ENCODE peak calls at places on chromosome 15, in eight cellular contexts. S, V, X, Y, U, Q, O and G are unnamed samples.

GRCh38 chr15:95812491-95812890 is 518.0 kb upstream of the NR2F2 start:
- DNase-seq in S (no peak), V (no peak), X (no peak), Y (no peak), U (no peak), Q (no peak), O (peak; percentile 58), G (no peak)

GRCh38 chr15:43974852-43975251 is 148.1 kb downstream of the WDR76 start:
- DNase-seq in S (no peak), V (no peak), X (no peak), Y (no peak), U (no peak), Q (no peak), O (peak; percentile 31), G (no peak)

GRCh38 chr15:92323480-92323879 is 70.2 kb upstream of the ST8SIA2 start:
- DNase-seq in S (no peak), V (no peak), X (no peak), Y (no peak), U (no peak), Q (no peak), O (no peak), G (no peak)

GRCh38 chr15:100688549-100689120 is 86.2 kb downstream of the ASB7 start:
- DNase-seq in S (no peak), V (peak; percentile 50), X (no peak), Y (no peak), U (no peak), Q (no peak), O (no peak), G (no peak)

GRCh38 chr15:24878153-24878552 is 76.6 kb upstream of the SNRPN start:
- DNase-seq in S (peak; percentile 48), V (peak; percentile 78), X (no peak), Y (no peak), U (peak; percentile 36), Q (no peak), O (peak; percentile 34), G (no peak)

GRCh38 chr15:72825831-72826230 is 42.3 kb upstream of the ADPGK start:
- DNase-seq in S (no peak), V (no peak), X (peak; percentile 25), Y (no peak), U (no peak), Q (no peak), O (no peak), G (no peak)

GRCh38 chr15:81161851-81162250 is 27.8 kb downstream of the CFAP161 start:
- DNase-seq in S (no peak), V (no peak), X (no peak), Y (no peak), U (no peak), Q (no peak), O (no peak), G (no peak)

GRCh38 chr15:52254331-52254730 is 41.3 kb downstream of the MYO5C start:
- DNase-seq in S (no peak), V (no peak), X (no peak), Y (no peak), U (peak; percentile 11), Q (no peak), O (no peak), G (no peak)

GRCh38 chr15:82919231-82919886 is 33.2 kb downstream of the HOMER2 start:
- DNase-seq in S (peak; percentile 73), V (no peak), X (no peak), Y (no peak), U (peak; percentile 53), Q (no peak), O (no peak), G (no peak)

GRCh38 chr15:85120351-85121113 is 138.9 kb downstream of the PDE8A start:
- DNase-seq in S (no peak), V (no peak), X (no peak), Y (no peak), U (no peak), Q (no peak), O (no peak), G (no peak)

GRCh38 chr15:87142096-87142495 is 1062.4 kb downstream of the AGBL1 start:
- DNase-seq in S (no peak), V (no peak), X (no peak), Y (no peak), U (no peak), Q (no peak), O (peak; percentile 53), G (no peak)

GRCh38 chr15:85974348-85974705 is 105.3 kb upstream of the AGBL1 start:
- DNase-seq in S (no peak), V (no peak), X (no peak), Y (no peak), U (no peak), Q (no peak), O (peak; percentile 68), G (no peak)

GRCh38 chr15:74789741-74790079 is 7.8 kb downstream of the CSK start:
- DNase-seq in S (no peak), V (no peak), X (no peak), Y (no peak), U (no peak), Q (no peak), O (no peak), G (no peak)
- H3K4me1 ChIP-seq in S (peaks cover 91% of the 10 kb centered on the region), V (peaks cover 5% of the 10 kb centered on the region), X (peaks cover 27% of the 10 kb centered on the region), Y (no peaks in the 10 kb centered on the region), U (peaks cover 11% of the 10 kb centered on the region), Q (peaks cover 58% of the 10 kb centered on the region), O (peaks cover 69% of the 10 kb centered on the region), G (peaks cover 97% of the 10 kb centered on the region)

GRCh38 chr15:99453646-99454045 is 112.1 kb upstream of the MEF2A start:
- DNase-seq in S (no peak), V (no peak), X (no peak), Y (no peak), U (no peak), Q (no peak), O (no peak), G (no peak)
- H3K27ac ChIP-seq in S (peak overlapping the region; percentile 90), V (no peak overlapping the region), X (no peak overlapping the region), Y (no peak overlapping the region), U (no peak overlapping the region), Q (peak overlapping the region; percentile 98), O (no peak overlapping the region), G (no peak overlapping the region)

DNA sequence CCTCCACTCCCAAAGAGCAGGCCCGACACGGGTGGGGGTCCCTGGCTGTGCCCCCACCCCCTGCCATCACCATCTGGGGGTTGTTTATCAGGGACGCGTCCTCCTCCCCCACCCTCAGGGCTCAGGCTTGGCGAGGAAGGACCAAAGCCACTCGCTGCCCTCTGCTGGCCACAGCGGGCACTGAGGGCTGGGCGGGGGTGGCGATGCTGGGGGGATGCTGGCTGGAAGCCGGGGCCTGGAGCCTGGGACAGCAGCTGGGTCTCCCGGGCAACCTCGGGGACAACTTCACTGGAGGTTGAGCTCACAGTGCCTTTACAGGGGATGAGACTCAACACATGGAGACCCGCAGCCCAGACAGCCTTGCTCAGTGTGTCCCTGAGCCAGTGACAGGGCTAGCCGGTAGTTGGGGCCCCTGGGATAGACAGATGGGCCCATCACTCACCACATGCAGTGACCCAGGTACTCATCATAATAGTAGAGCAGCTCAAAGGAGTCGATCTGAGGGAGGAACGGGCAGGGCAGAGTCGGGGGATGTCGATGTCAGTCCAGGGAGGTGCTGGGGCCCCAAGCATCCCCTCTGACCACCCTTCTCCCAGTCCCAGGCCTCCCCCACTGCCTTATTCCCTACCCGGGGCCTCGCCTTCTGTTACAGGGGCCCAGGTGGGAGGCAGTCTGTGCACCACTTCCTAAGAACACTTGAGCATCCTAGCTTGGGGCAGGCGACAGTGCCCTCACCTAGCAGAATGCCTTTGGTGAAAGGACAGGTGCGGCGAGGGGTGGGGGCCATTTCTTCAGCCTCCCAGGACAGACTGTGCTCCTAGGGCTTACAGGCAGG is 5.9 kb upstream of the CALML4 start:
- DNase-seq in S (peak; percentile 71), V (peak; percentile 91), X (peak; percentile 65), Y (peak; percentile 41), U (peak; percentile 38), Q (no peak), O (no peak), G (peak; percentile 20)
- H3K4me3 ChIP-seq in S (no peak overlapping the region), V (no peak overlapping the region), X (no peak overlapping the region), Y (no peak overlapping the region), U (no peak overlapping the region), Q (peak overlapping the region; percentile 55), O (no peak overlapping the region), G (no peak overlapping the region)

GRCh38 chr15:67101981-67102929 is 36.9 kb downstream of the SMAD3 start:
- DNase-seq in S (no peak), V (no peak), X (no peak), Y (no peak), U (peak; percentile 14), Q (no peak), O (peak; percentile 96), G (no peak)

GRCh38 chr15:67104453-67104852 is 39.1 kb downstream of the SMAD3 start:
- DNase-seq in S (no peak), V (peak; percentile 19), X (no peak), Y (no peak), U (no peak), Q (no peak), O (no peak), G (no peak)

GRCh38 chr15:67103869-67104268 is 38.5 kb downstream of the SMAD3 start:
- DNase-seq in S (no peak), V (peak; percentile 6), X (no peak), Y (no peak), U (no peak), Q (no peak), O (no peak), G (peak; percentile 31)

GRCh38 chr15:67103432-67103831 is 38.0 kb downstream of the SMAD3 start:
- DNase-seq in S (no peak), V (peak; percentile 23), X (no peak), Y (no peak), U (no peak), Q (no peak), O (no peak), G (no peak)

DNA sequence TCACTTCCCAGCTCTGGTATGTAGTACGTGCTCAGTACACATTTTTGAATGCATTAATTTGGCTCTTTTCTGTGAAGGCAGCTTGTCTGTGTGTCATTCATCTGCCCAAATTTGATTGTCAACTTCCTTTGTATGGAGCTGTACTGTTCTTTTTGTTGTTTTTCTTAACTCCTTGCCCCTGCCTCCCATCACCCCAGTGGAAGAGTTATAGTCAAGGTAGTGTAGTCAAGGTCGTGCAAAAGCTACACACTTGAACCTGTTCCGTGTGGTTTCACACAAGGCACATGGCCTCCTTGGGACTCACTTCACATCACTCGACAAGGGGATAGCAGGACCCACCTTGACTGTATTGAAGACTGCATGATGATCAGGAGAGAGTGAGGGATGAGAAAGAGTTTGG is 37.6 kb downstream of the SMAD3 start:
- DNase-seq in S (no peak), V (peak; percentile 8), X (no peak), Y (no peak), U (no peak), Q (no peak), O (no peak), G (no peak)
- H3K4me1 ChIP-seq in S (peaks cover 82% of the 10 kb centered on the region), V (peaks cover 12% of the 10 kb centered on the region), X (peaks cover 94% of the 10 kb centered on the region), Y (no peaks in the 10 kb centered on the region), U (peaks cover 60% of the 10 kb centered on the region), Q (peaks cover 44% of the 10 kb centered on the region), O (peaks cover 67% of the 10 kb centered on the region), G (peaks cover 86% of the 10 kb centered on the region)